ENCODE peak calls at places on chromosome 10, in seven cellular contexts. A is esophagus muscularis mucosa, F is HCT116, E is sigmoid colon, N is GM23338, Y is stomach, B is Panc1. R is an unnamed sample. For H3K4me1 and H3K27me3, the result is how much of the 10 kb centered on the place peaks cover.

GRCh38 chr10:114767589-114768393 is 53.8 kb upstream of the FHIP2A start:
- DNase-seq in E (no peak), A (no peak), B (no peak), Y (peak), N (peak), F (no peak), R (no peak)

GRCh38 chr10:72910705-72911104 is 17.2 kb downstream of the OIT3 start:
- DNase-seq in B (no peak), E (no peak), Y (no peak), N (no peak), F (no peak), A (no peak), R (no peak)

GRCh38 chr10:66151346-66151745 is 774.5 kb upstream of the LRRTM3 start:
- DNase-seq in N (no peak), F (no peak), Y (no peak), A (no peak), B (no peak), E (no peak), R (no peak)

GRCh38 chr10:103732339-103732738 is 123.0 kb downstream of the SH3PXD2A start:
- DNase-seq in F (no peak), Y (no peak), N (no peak), E (no peak), B (no peak), A (no peak), R (no peak)

GRCh38 chr10:31707578-31708411 is 220.8 kb downstream of the ARHGAP12 start:
- DNase-seq in E (peak), N (no peak), A (no peak), Y (no peak), B (no peak), F (no peak), R (no peak)

GRCh38 chr10:24858244-24858907 is 94.0 kb downstream of the PRTFDC1 start:
- DNase-seq in A (peak), Y (no peak), F (no peak), B (no peak), E (no peak), N (peak), R (no peak)

GRCh38 chr10:80463868-80464267 is 9.8 kb downstream of the TSPAN14 start:
- DNase-seq in F (no peak), Y (no peak), B (no peak), A (no peak), N (no peak), E (peak), R (no peak)

GRCh38 chr10:75717126-75717916 is 285.9 kb downstream of the LRMDA start:
- DNase-seq in Y (no peak), N (no peak), F (no peak), E (no peak), A (peak), B (no peak), R (no peak)

GRCh38 chr10:33010132-33011037 is 52.4 kb upstream of the ITGB1 start:
- DNase-seq in B (peak), E (no peak), Y (no peak), N (peak), F (peak), A (no peak), R (no peak)

DNA sequence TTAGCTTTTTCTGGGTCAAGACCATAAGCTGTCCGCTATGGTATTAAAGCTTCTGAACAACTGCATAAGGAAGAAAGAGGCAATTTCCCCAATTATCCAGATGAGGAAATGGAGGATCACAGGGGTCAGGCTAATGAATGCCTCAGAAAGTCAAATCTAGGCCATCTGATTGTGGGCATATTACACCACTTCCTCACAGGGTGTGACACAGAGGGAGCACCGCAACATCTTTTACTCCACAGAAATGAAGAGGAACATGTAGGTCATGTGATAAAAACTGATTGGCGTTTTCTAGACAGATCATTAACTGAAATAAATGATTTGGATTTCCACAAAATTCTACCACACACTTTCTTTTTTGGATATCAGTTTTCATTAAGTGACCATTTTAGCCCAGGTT is 384.4 kb downstream of the PARD3 start:
- DNase-seq in B (no peak), Y (no peak), N (no peak), E (no peak), A (no peak), F (no peak), R (no peak)
- H3K4me1 ChIP-seq in B (under half), Y (under half), N (under half), E (under half), A (under half), F (half or more), R (under half)

DNA sequence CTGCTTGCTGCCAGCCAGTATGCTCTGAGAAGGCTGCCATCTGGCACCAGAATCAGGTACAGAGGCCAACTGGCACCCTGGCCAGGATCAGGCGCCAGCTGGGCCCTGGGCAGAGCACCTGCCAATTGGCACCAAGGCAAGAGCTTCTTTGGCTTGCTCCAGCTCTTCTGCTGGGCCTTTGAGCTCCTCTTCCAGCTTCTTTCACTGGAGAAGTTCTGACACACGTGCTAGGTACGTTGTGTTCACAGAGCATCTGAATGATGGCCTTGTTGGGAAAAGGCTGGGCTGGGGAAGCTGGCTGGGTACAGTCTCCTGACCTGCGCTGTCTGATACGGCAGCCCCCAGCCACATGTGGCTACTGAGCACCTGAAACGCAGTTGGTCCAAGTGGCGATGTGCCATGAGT is 31.7 kb upstream of the OPALIN start:
- DNase-seq in Y (peak), A (no peak), B (no peak), N (no peak), F (no peak), E (peak), R (peak)
- TF ChIP-seq POLR2AphosphoS5 in Y (peak), A (peak), B (no peak), N (no peak), F (no peak), E (peak), R (peak)

GRCh38 chr10:71391701-71392100 is 5.0 kb upstream of the CDH23 start:
- DNase-seq in A (no peak), E (no peak), F (no peak), N (no peak), Y (no peak), B (no peak), R (no peak)
- H3K27me3 ChIP-seq in A (under half), E (under half), F (under half), N (under half), Y (under half), B (under half), R (under half)

GRCh38 chr10:3159160-3159559 is 13.4 kb downstream of the PITRM1 start:
- DNase-seq in B (no peak), Y (no peak), E (no peak), A (no peak), F (no peak), N (no peak), R (no peak)
- H3K4me1 ChIP-seq in B (under half), Y (under half), E (under half), A (under half), F (under half), N (under half), R (under half)

R was measured in breast epithelium.